ENCODE peak calls at places on chromosomes 6 and 20, in five cellular contexts. C is stimulated activated CD8-positive, alpha-beta memory T cell treated with anti-CD3 and anti-CD28 coated beads, Interleukin-12 subunit alpha, Interleukin-12 subunit beta, amount 100 ng/mL, for 4 hours; J is iPS-NIHi11; I is choroid plexus epithelial cell; M is left ventricle myocardium inferior. E is an unnamed sample.

GRCh38 chr20:5848711-5849505 is 98.7 kb downstream of the SHLD1 start:
- DNase-seq in C (no peak), J (no peak), I (peak), M (no peak), E (no peak)

GRCh38 chr6:39189915-39190544 is 39.2 kb downstream of the KCNK5 start:
- DNase-seq in C (no peak), J (peak), I (peak), M (peak), E (no peak)

GRCh38 chr6:149867876-149868640 is 3.9 kb upstream of the LRP11 start:
- DNase-seq in C (no peak), J (peak), I (peak), M (no peak), E (no peak)

GRCh38 chr20:17863577-17864292 is 104.9 kb downstream of the SNX5 start:
- DNase-seq in C (no peak), J (no peak), I (no peak), M (no peak), E (no peak)

GRCh38 chr6:33160728-33161323 is 31.4 kb downstream of the COL11A2 start:
- DNase-seq in C (no peak), J (peak), I (peak), M (no peak), E (no peak)

GRCh38 chr6:130713144-130713543 is 114.1 kb upstream of the SMLR1 start:
- DNase-seq in C (no peak), J (peak), I (peak), M (no peak), E (no peak)

GRCh38 chr6:167706313-167707109 is 120.2 kb upstream of the AFDN start:
- DNase-seq in C (peak), J (no peak), I (no peak), M (no peak), E (no peak)

GRCh38 chr20:35757098-35757705 is 14.6 kb upstream of the PHF20 start:
- DNase-seq in C (no peak), J (no peak), I (no peak), M (no peak), E (no peak)

GRCh38 chr6:20911826-20912225 is 377.6 kb downstream of the CDKAL1 start:
- DNase-seq in C (no peak), J (no peak), I (no peak), M (no peak), E (no peak)

GRCh38 chr6:14804444-14805210 is 441.2 kb upstream of the JARID2 start:
- DNase-seq in C (no peak), J (no peak), I (peak), M (peak), E (peak)

GRCh38 chr6:12343122-12343439 is 52.9 kb downstream of the EDN1 start:
- DNase-seq in C (no peak), J (no peak), I (no peak), M (no peak), E (no peak)

GRCh38 chr6:106256201-106256968 is 69.2 kb downstream of the ATG5 start:
- DNase-seq in C (no peak), J (no peak), I (peak), M (no peak), E (no peak)

GRCh38 chr6:153167026-153167891 is 36.2 kb upstream of the RGS17 start:
- DNase-seq in C (no peak), J (no peak), I (peak), M (no peak), E (no peak)

GRCh38 chr6:98875375-98875774 is 41.0 kb downstream of the POU3F2 start:
- DNase-seq in C (no peak), J (no peak), I (no peak), M (peak), E (no peak)

GRCh38 chr6:75143186-75143585 is 62.7 kb downstream of the COL12A1 start:
- DNase-seq in C (no peak), J (no peak), I (peak), M (no peak), E (no peak)